ENCODE peak calls at places on chromosome 19, in ten cellular contexts. One of them, this sample, is unnamed.
A peak's percentile ranks its signal among the peaks of the same experiment; 100 is the strongest.

GRCh38 chr19:35063940-35064818 is 22.7 kb downstream of the HPN start:
- DNase-seq in PC-9: no peak
- DNase-seq in activated T-cell treated with anti-CD3 and anti-CD28 coated beads, Interleukin-2, amount 50 U/mL, for 24 hours: no peak
- DNase-seq in stimulated activated CD4-positive, alpha-beta T cell treated with anti-CD3 and anti-CD28 coated beads, Interleukin-12 subunit alpha, Interleukin-12 subunit beta, amount 100 ng/mL, for 48 hours: no peak
- DNase-seq in activated CD4-positive, CD25-positive, alpha-beta regulatory T cell: no peak
- DNase-seq in thoracic aorta: no peak
- DNase-seq in D341Med: no peak
- DNase-seq in Ammon's horn: no peak
- DNase-seq in BE2C: no peak
- DNase-seq in stimulated activated CD8-positive, alpha-beta memory T cell treated with anti-CD3 and anti-CD28 coated beads, Interleukin-2, amount 100 ng/mL, for 48 hours: no peak
- DNase-seq in this sample: no peak

GRCh38 chr19:55447421-55448174 is 4.5 kb upstream of the SHISA7 start:
- DNase-seq in Ammon's horn: peak; percentile 88
- DNase-seq in thoracic aorta: no peak
- DNase-seq in stimulated activated CD8-positive, alpha-beta memory T cell treated with anti-CD3 and anti-CD28 coated beads, Interleukin-2, amount 100 ng/mL, for 48 hours: no peak
- DNase-seq in D341Med: peak; percentile 64
- DNase-seq in BE2C: peak; percentile 67
- DNase-seq in activated CD4-positive, CD25-positive, alpha-beta regulatory T cell: no peak
- DNase-seq in activated T-cell treated with anti-CD3 and anti-CD28 coated beads, Interleukin-2, amount 50 U/mL, for 24 hours: no peak
- DNase-seq in PC-9: peak; percentile 61
- DNase-seq in stimulated activated CD4-positive, alpha-beta T cell treated with anti-CD3 and anti-CD28 coated beads, Interleukin-12 subunit alpha, Interleukin-12 subunit beta, amount 100 ng/mL, for 48 hours: no peak
- DNase-seq in this sample: peak; percentile 84

GRCh38 chr19:5407356-5407755 is 47.9 kb upstream of the ZNRF4 start:
- DNase-seq in stimulated activated CD8-positive, alpha-beta memory T cell treated with anti-CD3 and anti-CD28 coated beads, Interleukin-2, amount 100 ng/mL, for 48 hours: no peak
- DNase-seq in Ammon's horn: no peak
- DNase-seq in activated CD4-positive, CD25-positive, alpha-beta regulatory T cell: no peak
- DNase-seq in stimulated activated CD4-positive, alpha-beta T cell treated with anti-CD3 and anti-CD28 coated beads, Interleukin-12 subunit alpha, Interleukin-12 subunit beta, amount 100 ng/mL, for 48 hours: no peak
- DNase-seq in activated T-cell treated with anti-CD3 and anti-CD28 coated beads, Interleukin-2, amount 50 U/mL, for 24 hours: no peak
- DNase-seq in D341Med: no peak
- DNase-seq in thoracic aorta: no peak
- DNase-seq in BE2C: peak; percentile 68
- DNase-seq in PC-9: no peak
- DNase-seq in this sample: no peak

GRCh38 chr19:46755077-46755852 is 9.0 kb upstream of the STRN4 start:
- DNase-seq in BE2C: no peak
- DNase-seq in stimulated activated CD8-positive, alpha-beta memory T cell treated with anti-CD3 and anti-CD28 coated beads, Interleukin-2, amount 100 ng/mL, for 48 hours: no peak
- DNase-seq in PC-9: no peak
- DNase-seq in activated CD4-positive, CD25-positive, alpha-beta regulatory T cell: no peak
- DNase-seq in D341Med: no peak
- DNase-seq in activated T-cell treated with anti-CD3 and anti-CD28 coated beads, Interleukin-2, amount 50 U/mL, for 24 hours: no peak
- DNase-seq in Ammon's horn: no peak
- DNase-seq in thoracic aorta: no peak
- DNase-seq in stimulated activated CD4-positive, alpha-beta T cell treated with anti-CD3 and anti-CD28 coated beads, Interleukin-12 subunit alpha, Interleukin-12 subunit beta, amount 100 ng/mL, for 48 hours: no peak
- DNase-seq in this sample: no peak

GRCh38 chr19:4297901-4298771 is 4.1 kb downstream of the TMIGD2 start:
- DNase-seq in BE2C: peak; percentile 43
- DNase-seq in activated CD4-positive, CD25-positive, alpha-beta regulatory T cell: no peak
- DNase-seq in stimulated activated CD4-positive, alpha-beta T cell treated with anti-CD3 and anti-CD28 coated beads, Interleukin-12 subunit alpha, Interleukin-12 subunit beta, amount 100 ng/mL, for 48 hours: no peak
- DNase-seq in D341Med: no peak
- DNase-seq in PC-9: no peak
- DNase-seq in activated T-cell treated with anti-CD3 and anti-CD28 coated beads, Interleukin-2, amount 50 U/mL, for 24 hours: peak; percentile 50
- DNase-seq in stimulated activated CD8-positive, alpha-beta memory T cell treated with anti-CD3 and anti-CD28 coated beads, Interleukin-2, amount 100 ng/mL, for 48 hours: peak; percentile 40
- DNase-seq in thoracic aorta: no peak
- DNase-seq in Ammon's horn: no peak
- DNase-seq in this sample: no peak

GRCh38 chr19:33409035-33409434 is 35.5 kb downstream of the CEBPG start:
- DNase-seq in BE2C: no peak
- DNase-seq in D341Med: no peak
- DNase-seq in activated T-cell treated with anti-CD3 and anti-CD28 coated beads, Interleukin-2, amount 50 U/mL, for 24 hours: no peak
- DNase-seq in activated CD4-positive, CD25-positive, alpha-beta regulatory T cell: no peak
- DNase-seq in Ammon's horn: no peak
- DNase-seq in PC-9: no peak
- DNase-seq in thoracic aorta: no peak
- DNase-seq in stimulated activated CD4-positive, alpha-beta T cell treated with anti-CD3 and anti-CD28 coated beads, Interleukin-12 subunit alpha, Interleukin-12 subunit beta, amount 100 ng/mL, for 48 hours: no peak
- DNase-seq in stimulated activated CD8-positive, alpha-beta memory T cell treated with anti-CD3 and anti-CD28 coated beads, Interleukin-2, amount 100 ng/mL, for 48 hours: no peak
- DNase-seq in this sample: no peak

GRCh38 chr19:53333466-53334449 is at the start of gene ZNF845:
- DNase-seq in activated CD4-positive, CD25-positive, alpha-beta regulatory T cell: peak; percentile 94
- DNase-seq in stimulated activated CD8-positive, alpha-beta memory T cell treated with anti-CD3 and anti-CD28 coated beads, Interleukin-2, amount 100 ng/mL, for 48 hours: peak; percentile 91
- DNase-seq in Ammon's horn: peak; percentile 92
- DNase-seq in D341Med: peak; percentile 92
- DNase-seq in activated T-cell treated with anti-CD3 and anti-CD28 coated beads, Interleukin-2, amount 50 U/mL, for 24 hours: peak; percentile 99
- DNase-seq in thoracic aorta: peak; percentile 77
- DNase-seq in PC-9: peak; percentile 99
- DNase-seq in stimulated activated CD4-positive, alpha-beta T cell treated with anti-CD3 and anti-CD28 coated beads, Interleukin-12 subunit alpha, Interleukin-12 subunit beta, amount 100 ng/mL, for 48 hours: peak; percentile 91
- DNase-seq in BE2C: peak; percentile 94
- DNase-seq in this sample: peak; percentile 84

GRCh38 chr19:40424637-40425449 is 949 bp downstream of the SERTAD1 start:
- DNase-seq in thoracic aorta: no peak
- DNase-seq in PC-9: no peak
- DNase-seq in D341Med: no peak
- DNase-seq in activated T-cell treated with anti-CD3 and anti-CD28 coated beads, Interleukin-2, amount 50 U/mL, for 24 hours: no peak
- DNase-seq in BE2C: no peak
- DNase-seq in stimulated activated CD4-positive, alpha-beta T cell treated with anti-CD3 and anti-CD28 coated beads, Interleukin-12 subunit alpha, Interleukin-12 subunit beta, amount 100 ng/mL, for 48 hours: no peak
- DNase-seq in stimulated activated CD8-positive, alpha-beta memory T cell treated with anti-CD3 and anti-CD28 coated beads, Interleukin-2, amount 100 ng/mL, for 48 hours: no peak
- DNase-seq in Ammon's horn: peak; percentile 35
- DNase-seq in activated CD4-positive, CD25-positive, alpha-beta regulatory T cell: no peak
- DNase-seq in this sample: no peak

GRCh38 chr19:30923096-30923495 is 426.1 kb downstream of the TSHZ3 start:
- DNase-seq in activated T-cell treated with anti-CD3 and anti-CD28 coated beads, Interleukin-2, amount 50 U/mL, for 24 hours: no peak
- DNase-seq in thoracic aorta: no peak
- DNase-seq in PC-9: no peak
- DNase-seq in Ammon's horn: no peak
- DNase-seq in BE2C: no peak
- DNase-seq in activated CD4-positive, CD25-positive, alpha-beta regulatory T cell: no peak
- DNase-seq in stimulated activated CD4-positive, alpha-beta T cell treated with anti-CD3 and anti-CD28 coated beads, Interleukin-12 subunit alpha, Interleukin-12 subunit beta, amount 100 ng/mL, for 48 hours: no peak
- DNase-seq in D341Med: no peak
- DNase-seq in stimulated activated CD8-positive, alpha-beta memory T cell treated with anti-CD3 and anti-CD28 coated beads, Interleukin-2, amount 100 ng/mL, for 48 hours: no peak
- DNase-seq in this sample: no peak

GRCh38 chr19:18859676-18860301 is 28.0 kb downstream of the UPF1 start:
- DNase-seq in stimulated activated CD8-positive, alpha-beta memory T cell treated with anti-CD3 and anti-CD28 coated beads, Interleukin-2, amount 100 ng/mL, for 48 hours: no peak
- DNase-seq in PC-9: no peak
- DNase-seq in stimulated activated CD4-positive, alpha-beta T cell treated with anti-CD3 and anti-CD28 coated beads, Interleukin-12 subunit alpha, Interleukin-12 subunit beta, amount 100 ng/mL, for 48 hours: no peak
- DNase-seq in thoracic aorta: no peak
- DNase-seq in BE2C: no peak
- DNase-seq in Ammon's horn: no peak
- DNase-seq in activated T-cell treated with anti-CD3 and anti-CD28 coated beads, Interleukin-2, amount 50 U/mL, for 24 hours: no peak
- DNase-seq in D341Med: no peak
- DNase-seq in activated CD4-positive, CD25-positive, alpha-beta regulatory T cell: no peak
- DNase-seq in this sample: no peak

GRCh38 chr19:42140125-42140754 is 8.0 kb upstream of the POU2F2 start:
- DNase-seq in BE2C: no peak
- DNase-seq in activated CD4-positive, CD25-positive, alpha-beta regulatory T cell: no peak
- DNase-seq in Ammon's horn: peak; percentile 36
- DNase-seq in stimulated activated CD4-positive, alpha-beta T cell treated with anti-CD3 and anti-CD28 coated beads, Interleukin-12 subunit alpha, Interleukin-12 subunit beta, amount 100 ng/mL, for 48 hours: no peak
- DNase-seq in thoracic aorta: no peak
- DNase-seq in activated T-cell treated with anti-CD3 and anti-CD28 coated beads, Interleukin-2, amount 50 U/mL, for 24 hours: no peak
- DNase-seq in stimulated activated CD8-positive, alpha-beta memory T cell treated with anti-CD3 and anti-CD28 coated beads, Interleukin-2, amount 100 ng/mL, for 48 hours: no peak
- DNase-seq in D341Med: no peak
- DNase-seq in PC-9: peak; percentile 56
- DNase-seq in this sample: no peak

GRCh38 chr19:2724148-2724557 is 3.0 kb upstream of the DIRAS1 start:
- DNase-seq in PC-9: no peak
- DNase-seq in stimulated activated CD8-positive, alpha-beta memory T cell treated with anti-CD3 and anti-CD28 coated beads, Interleukin-2, amount 100 ng/mL, for 48 hours: no peak
- DNase-seq in stimulated activated CD4-positive, alpha-beta T cell treated with anti-CD3 and anti-CD28 coated beads, Interleukin-12 subunit alpha, Interleukin-12 subunit beta, amount 100 ng/mL, for 48 hours: no peak
- DNase-seq in BE2C: peak; percentile 15
- DNase-seq in Ammon's horn: no peak
- DNase-seq in activated T-cell treated with anti-CD3 and anti-CD28 coated beads, Interleukin-2, amount 50 U/mL, for 24 hours: no peak
- DNase-seq in D341Med: no peak
- DNase-seq in activated CD4-positive, CD25-positive, alpha-beta regulatory T cell: no peak
- DNase-seq in thoracic aorta: no peak
- DNase-seq in this sample: no peak

GRCh38 chr19:8459520-8460260 is 14.9 kb downstream of the HNRNPM start:
- DNase-seq in stimulated activated CD8-positive, alpha-beta memory T cell treated with anti-CD3 and anti-CD28 coated beads, Interleukin-2, amount 100 ng/mL, for 48 hours: no peak
- DNase-seq in stimulated activated CD4-positive, alpha-beta T cell treated with anti-CD3 and anti-CD28 coated beads, Interleukin-12 subunit alpha, Interleukin-12 subunit beta, amount 100 ng/mL, for 48 hours: no peak
- DNase-seq in PC-9: peak; percentile 27
- DNase-seq in BE2C: no peak
- DNase-seq in D341Med: no peak
- DNase-seq in thoracic aorta: no peak
- DNase-seq in activated T-cell treated with anti-CD3 and anti-CD28 coated beads, Interleukin-2, amount 50 U/mL, for 24 hours: no peak
- DNase-seq in activated CD4-positive, CD25-positive, alpha-beta regulatory T cell: no peak
- DNase-seq in Ammon's horn: no peak
- DNase-seq in this sample: no peak

GRCh38 chr19:19672816-19673215 is 4.2 kb downstream of the ZNF101 start:
- DNase-seq in D341Med: no peak
- DNase-seq in activated CD4-positive, CD25-positive, alpha-beta regulatory T cell: no peak
- DNase-seq in stimulated activated CD8-positive, alpha-beta memory T cell treated with anti-CD3 and anti-CD28 coated beads, Interleukin-2, amount 100 ng/mL, for 48 hours: no peak
- DNase-seq in thoracic aorta: no peak
- DNase-seq in PC-9: no peak
- DNase-seq in activated T-cell treated with anti-CD3 and anti-CD28 coated beads, Interleukin-2, amount 50 U/mL, for 24 hours: peak; percentile 20
- DNase-seq in BE2C: no peak
- DNase-seq in Ammon's horn: no peak
- DNase-seq in stimulated activated CD4-positive, alpha-beta T cell treated with anti-CD3 and anti-CD28 coated beads, Interleukin-12 subunit alpha, Interleukin-12 subunit beta, amount 100 ng/mL, for 48 hours: no peak
- DNase-seq in this sample: no peak

GRCh38 chr19:29415507-29415906 is 110.3 kb upstream of the VSTM2B start:
- DNase-seq in activated CD4-positive, CD25-positive, alpha-beta regulatory T cell: no peak
- DNase-seq in activated T-cell treated with anti-CD3 and anti-CD28 coated beads, Interleukin-2, amount 50 U/mL, for 24 hours: no peak
- DNase-seq in D341Med: no peak
- DNase-seq in thoracic aorta: no peak
- DNase-seq in stimulated activated CD8-positive, alpha-beta memory T cell treated with anti-CD3 and anti-CD28 coated beads, Interleukin-2, amount 100 ng/mL, for 48 hours: no peak
- DNase-seq in stimulated activated CD4-positive, alpha-beta T cell treated with anti-CD3 and anti-CD28 coated beads, Interleukin-12 subunit alpha, Interleukin-12 subunit beta, amount 100 ng/mL, for 48 hours: no peak
- DNase-seq in BE2C: no peak
- DNase-seq in Ammon's horn: no peak
- DNase-seq in PC-9: no peak
- DNase-seq in this sample: no peak

GRCh38 chr19:38592940-38593339 is 24.8 kb downstream of the MAP4K1 start:
- DNase-seq in activated T-cell treated with anti-CD3 and anti-CD28 coated beads, Interleukin-2, amount 50 U/mL, for 24 hours: no peak
- DNase-seq in BE2C: no peak
- DNase-seq in stimulated activated CD8-positive, alpha-beta memory T cell treated with anti-CD3 and anti-CD28 coated beads, Interleukin-2, amount 100 ng/mL, for 48 hours: no peak
- DNase-seq in activated CD4-positive, CD25-positive, alpha-beta regulatory T cell: no peak
- DNase-seq in PC-9: no peak
- DNase-seq in stimulated activated CD4-positive, alpha-beta T cell treated with anti-CD3 and anti-CD28 coated beads, Interleukin-12 subunit alpha, Interleukin-12 subunit beta, amount 100 ng/mL, for 48 hours: no peak
- DNase-seq in thoracic aorta: no peak
- DNase-seq in D341Med: no peak
- DNase-seq in Ammon's horn: no peak
- DNase-seq in this sample: no peak

GRCh38 chr19:53971608-53972007 is 8.9 kb downstream of the CACNG8 start:
- DNase-seq in BE2C: no peak
- DNase-seq in PC-9: no peak
- DNase-seq in activated T-cell treated with anti-CD3 and anti-CD28 coated beads, Interleukin-2, amount 50 U/mL, for 24 hours: no peak
- DNase-seq in stimulated activated CD8-positive, alpha-beta memory T cell treated with anti-CD3 and anti-CD28 coated beads, Interleukin-2, amount 100 ng/mL, for 48 hours: no peak
- DNase-seq in Ammon's horn: no peak
- DNase-seq in activated CD4-positive, CD25-positive, alpha-beta regulatory T cell: no peak
- DNase-seq in stimulated activated CD4-positive, alpha-beta T cell treated with anti-CD3 and anti-CD28 coated beads, Interleukin-12 subunit alpha, Interleukin-12 subunit beta, amount 100 ng/mL, for 48 hours: no peak
- DNase-seq in D341Med: no peak
- DNase-seq in thoracic aorta: no peak
- DNase-seq in this sample: no peak

GRCh38 chr19:18846862-18847515 is 15.2 kb downstream of the UPF1 start:
- DNase-seq in stimulated activated CD4-positive, alpha-beta T cell treated with anti-CD3 and anti-CD28 coated beads, Interleukin-12 subunit alpha, Interleukin-12 subunit beta, amount 100 ng/mL, for 48 hours: peak; percentile 45
- DNase-seq in activated T-cell treated with anti-CD3 and anti-CD28 coated beads, Interleukin-2, amount 50 U/mL, for 24 hours: peak; percentile 77
- DNase-seq in PC-9: peak; percentile 66
- DNase-seq in D341Med: peak; percentile 91
- DNase-seq in stimulated activated CD8-positive, alpha-beta memory T cell treated with anti-CD3 and anti-CD28 coated beads, Interleukin-2, amount 100 ng/mL, for 48 hours: peak; percentile 59
- DNase-seq in BE2C: peak; percentile 89
- DNase-seq in activated CD4-positive, CD25-positive, alpha-beta regulatory T cell: peak; percentile 34
- DNase-seq in Ammon's horn: peak; percentile 87
- DNase-seq in thoracic aorta: no peak
- DNase-seq in this sample: peak; percentile 74